ENCODE peak calls at places on chromosomes 3 and 15, in five cellular contexts. Z is H9, Q is trophoblast cell, V is mesenchymal stem cell, G is H1. T is an unnamed sample.

GRCh38 chr3:12707425-12707824 is 43.5 kb upstream of the RAF1 start:
- DNase-seq in Z (no peak), Q (peak; percentile 20), V (no peak), G (no peak), T (no peak)

GRCh38 chr3:53680026-53680425 is 166.2 kb downstream of the CHDH start:
- DNase-seq in Z (no peak), Q (no peak), V (peak; percentile 2), G (no peak), T (no peak)

GRCh38 chr3:67489816-67490215 is 164.6 kb downstream of the SUCLG2 start:
- DNase-seq in Z (no peak), Q (no peak), V (peak; percentile 61), G (no peak), T (no peak)

GRCh38 chr3:9123849-9124248 is 125.6 kb downstream of the SRGAP3 start:
- DNase-seq in Z (no peak), Q (no peak), V (no peak), G (no peak), T (no peak)

GRCh38 chr3:39278616-39278935 is 1.3 kb downstream of the CX3CR1 start:
- DNase-seq in Z (peak; percentile 4), Q (peak; percentile 14), V (no peak), G (no peak), T (no peak)

GRCh38 chr3:180375831-180376230 is 226.1 kb upstream of the TTC14 start:
- DNase-seq in Z (no peak), Q (no peak), V (no peak), G (no peak), T (no peak)

GRCh38 chr15:32682569-32682968 is 35.2 kb upstream of the GREM1 start:
- DNase-seq in Z (no peak), Q (no peak), V (peak; percentile 89), G (no peak), T (no peak)

GRCh38 chr3:121274411-121274810 is 271.4 kb downstream of the POLQ start:
- DNase-seq in Z (no peak), Q (no peak), V (no peak), G (no peak), T (no peak)

GRCh38 chr15:98803228-98804056 is 155.1 kb downstream of the IGF1R start:
- DNase-seq in Z (no peak), Q (no peak), V (peak; percentile 52), G (no peak), T (no peak)

GRCh38 chr3:70855139-70855538 is 542.7 kb upstream of the MDFIC2 start:
- DNase-seq in Z (no peak), Q (no peak), V (peak; percentile 31), G (no peak), T (no peak)

GRCh38 chr3:70856414-70857162 is 544.1 kb upstream of the MDFIC2 start:
- DNase-seq in Z (no peak), Q (peak; percentile 24), V (peak; percentile 49), G (no peak), T (no peak)

GRCh38 chr3:70861234-70861633 is 548.8 kb upstream of the MDFIC2 start:
- DNase-seq in Z (no peak), Q (no peak), V (peak; percentile 32), G (no peak), T (no peak)

GRCh38 chr3:70854108-70854507 is 541.7 kb upstream of the MDFIC2 start:
- DNase-seq in Z (no peak), Q (no peak), V (no peak), G (no peak), T (no peak)

DNA sequence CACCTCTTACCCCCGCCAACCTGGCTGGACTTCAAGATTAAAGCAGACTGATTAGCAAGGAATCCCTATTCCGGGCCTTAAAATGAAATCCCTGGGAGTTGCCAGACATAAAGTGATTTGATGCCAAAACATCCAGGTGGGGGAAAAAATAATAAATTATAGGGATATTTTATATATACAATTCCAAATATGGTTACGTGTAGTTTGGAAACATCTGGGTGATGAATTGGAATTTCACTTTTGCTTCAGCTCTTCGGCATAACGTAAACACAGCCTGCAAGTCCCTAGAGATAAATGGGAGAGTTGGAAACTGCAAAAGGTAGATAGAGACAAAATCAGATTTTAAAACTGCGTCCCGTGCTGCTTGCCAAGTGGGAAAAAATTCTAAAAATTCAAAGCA is 545.5 kb upstream of the MDFIC2 start:
- DNase-seq in Z (no peak), Q (no peak), V (no peak), G (no peak), T (no peak)
- H3K14ac ChIP-seq in Z (no peak overlapping the region), Q (no peak overlapping the region), V (no peak overlapping the region), G (no peak overlapping the region), T (no peak overlapping the region)

GRCh38 chr15:24954783-24955548 is at the start of the genes SNRPN and SNURF:
- DNase-seq in Z (peak; percentile 79), Q (no peak), V (peak; percentile 85), G (peak; percentile 78), T (peak; percentile 56)
- H2BK12ac ChIP-seq in Z (no peak within 1 kb of the TSS), Q (no peak within 1 kb of the TSS), V (peak within 1 kb of the TSS; percentile 29), G (peak within 1 kb of the TSS; percentile 76), T (no peak within 1 kb of the TSS)

GRCh38 chr3:126781889-126782491 is 78.0 kb downstream of the CHCHD6 start:
- DNase-seq in Z (no peak), Q (no peak), V (peak; percentile 48), G (no peak), T (no peak)
- H2BK120ac ChIP-seq in Z (no peak overlapping the region), Q (no peak overlapping the region), V (no peak overlapping the region), G (no peak overlapping the region), T (no peak overlapping the region)

DNA sequence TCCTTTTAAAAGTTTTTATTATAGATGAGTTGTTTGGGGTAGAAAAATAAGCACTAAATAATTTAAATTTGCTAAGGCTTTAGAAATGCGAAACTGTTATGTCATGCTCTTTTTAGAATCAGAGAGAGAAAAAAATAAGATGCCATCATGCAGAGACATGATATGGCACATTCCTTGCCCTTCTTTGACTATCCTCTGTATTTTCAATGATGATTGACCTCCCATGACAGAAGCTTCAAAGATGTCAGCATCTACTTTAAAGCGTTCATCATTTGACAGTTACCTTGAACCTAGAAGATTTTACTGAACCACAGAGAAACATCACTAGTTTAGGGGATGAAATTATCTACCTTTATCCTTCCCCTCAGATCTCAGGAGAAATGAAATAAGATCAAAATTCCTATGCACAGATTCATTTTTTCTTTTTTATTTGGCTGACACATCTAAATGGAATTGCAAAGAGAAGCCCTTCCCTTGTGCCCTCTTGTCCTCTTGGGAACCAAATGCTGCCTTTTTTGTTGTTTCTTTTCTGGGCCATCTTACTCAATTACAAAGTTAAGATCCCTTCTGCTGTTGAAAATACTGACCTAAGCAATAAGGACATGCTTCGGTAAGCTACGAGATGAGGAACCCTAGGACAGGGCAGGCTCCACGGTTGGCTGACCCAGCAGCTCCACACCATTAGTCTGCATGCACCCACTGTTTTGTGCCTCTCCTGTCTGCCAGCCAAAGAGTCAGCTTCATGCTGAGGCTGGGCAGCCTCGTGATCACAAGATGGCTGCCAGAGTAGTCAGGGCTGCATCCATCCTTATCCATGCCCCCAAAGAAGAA is 289.6 kb upstream of the TPM1 start:
- DNase-seq in Z (no peak), Q (no peak), V (no peak), G (no peak), T (no peak)
- H3K14ac ChIP-seq in Z (no peak overlapping the region), Q (no peak overlapping the region), V (no peak overlapping the region), G (no peak overlapping the region), T (no peak overlapping the region)